ENCODE peak calls at places on chromosomes 11 and 22, in six cellular contexts. One of them, this sample, is unnamed.

GRCh38 chr11:71914127-71914526 is 14.3 kb downstream of the XNDC1N start:
- DNase-seq in stimulated activated CD8-positive, alpha-beta memory T cell treated with anti-CD3 and anti-CD28 coated beads, Interleukin-7, amount 100 ng/mL, for 1 hour: no peak
- DNase-seq in NCI-H1092 treated with DMSO at 0.1 percent for 48 hours: no peak
- DNase-seq in CD4-positive, alpha-beta T cell: no peak
- DNase-seq in activated CD4-positive, alpha-beta T cell treated with anti-CD3 and anti-CD28 coated beads for 24 hours: no peak
- DNase-seq in cardiac fibroblast: no peak
- DNase-seq in this sample: no peak

GRCh38 chr11:131668867-131669780 is 298.7 kb downstream of the NTM start:
- DNase-seq in stimulated activated CD8-positive, alpha-beta memory T cell treated with anti-CD3 and anti-CD28 coated beads, Interleukin-7, amount 100 ng/mL, for 1 hour: no peak
- DNase-seq in NCI-H1092 treated with DMSO at 0.1 percent for 48 hours: no peak
- DNase-seq in CD4-positive, alpha-beta T cell: no peak
- DNase-seq in activated CD4-positive, alpha-beta T cell treated with anti-CD3 and anti-CD28 coated beads for 24 hours: peak; percentile 29
- DNase-seq in cardiac fibroblast: peak; percentile 62
- DNase-seq in this sample: peak; percentile 70

GRCh38 chr22:38228873-38229740 is 27.3 kb downstream of the MAFF start:
- DNase-seq in stimulated activated CD8-positive, alpha-beta memory T cell treated with anti-CD3 and anti-CD28 coated beads, Interleukin-7, amount 100 ng/mL, for 1 hour: no peak
- DNase-seq in NCI-H1092 treated with DMSO at 0.1 percent for 48 hours: no peak
- DNase-seq in CD4-positive, alpha-beta T cell: no peak
- DNase-seq in activated CD4-positive, alpha-beta T cell treated with anti-CD3 and anti-CD28 coated beads for 24 hours: no peak
- DNase-seq in cardiac fibroblast: peak; percentile 92
- DNase-seq in this sample: no peak

GRCh38 chr22:27682438-27682837 is 119.1 kb downstream of the MN1 start:
- DNase-seq in stimulated activated CD8-positive, alpha-beta memory T cell treated with anti-CD3 and anti-CD28 coated beads, Interleukin-7, amount 100 ng/mL, for 1 hour: no peak
- DNase-seq in NCI-H1092 treated with DMSO at 0.1 percent for 48 hours: no peak
- DNase-seq in CD4-positive, alpha-beta T cell: no peak
- DNase-seq in activated CD4-positive, alpha-beta T cell treated with anti-CD3 and anti-CD28 coated beads for 24 hours: no peak
- DNase-seq in cardiac fibroblast: no peak
- DNase-seq in this sample: no peak

GRCh38 chr22:47586038-47586437 is 823.6 kb downstream of the TBC1D22A start:
- DNase-seq in stimulated activated CD8-positive, alpha-beta memory T cell treated with anti-CD3 and anti-CD28 coated beads, Interleukin-7, amount 100 ng/mL, for 1 hour: no peak
- DNase-seq in NCI-H1092 treated with DMSO at 0.1 percent for 48 hours: no peak
- DNase-seq in CD4-positive, alpha-beta T cell: no peak
- DNase-seq in activated CD4-positive, alpha-beta T cell treated with anti-CD3 and anti-CD28 coated beads for 24 hours: no peak
- DNase-seq in cardiac fibroblast: no peak
- DNase-seq in this sample: no peak

GRCh38 chr11:132987936-132988335 is 544.4 kb downstream of the OPCML start:
- DNase-seq in stimulated activated CD8-positive, alpha-beta memory T cell treated with anti-CD3 and anti-CD28 coated beads, Interleukin-7, amount 100 ng/mL, for 1 hour: no peak
- DNase-seq in NCI-H1092 treated with DMSO at 0.1 percent for 48 hours: no peak
- DNase-seq in CD4-positive, alpha-beta T cell: no peak
- DNase-seq in activated CD4-positive, alpha-beta T cell treated with anti-CD3 and anti-CD28 coated beads for 24 hours: no peak
- DNase-seq in cardiac fibroblast: peak; percentile 1
- DNase-seq in this sample: no peak

GRCh38 chr11:33861366-33861765 is 30.5 kb downstream of the LMO2 start:
- DNase-seq in stimulated activated CD8-positive, alpha-beta memory T cell treated with anti-CD3 and anti-CD28 coated beads, Interleukin-7, amount 100 ng/mL, for 1 hour: no peak
- DNase-seq in NCI-H1092 treated with DMSO at 0.1 percent for 48 hours: peak; percentile 74
- DNase-seq in CD4-positive, alpha-beta T cell: no peak
- DNase-seq in activated CD4-positive, alpha-beta T cell treated with anti-CD3 and anti-CD28 coated beads for 24 hours: no peak
- DNase-seq in cardiac fibroblast: no peak
- DNase-seq in this sample: no peak

GRCh38 chr22:39612811-39613548 is 42.4 kb downstream of the CACNA1I start:
- DNase-seq in stimulated activated CD8-positive, alpha-beta memory T cell treated with anti-CD3 and anti-CD28 coated beads, Interleukin-7, amount 100 ng/mL, for 1 hour: no peak
- DNase-seq in NCI-H1092 treated with DMSO at 0.1 percent for 48 hours: no peak
- DNase-seq in CD4-positive, alpha-beta T cell: no peak
- DNase-seq in activated CD4-positive, alpha-beta T cell treated with anti-CD3 and anti-CD28 coated beads for 24 hours: no peak
- DNase-seq in cardiac fibroblast: no peak
- DNase-seq in this sample: no peak

GRCh38 chr11:118136826-118137225 is 15.8 kb downstream of the SCN4B start:
- DNase-seq in stimulated activated CD8-positive, alpha-beta memory T cell treated with anti-CD3 and anti-CD28 coated beads, Interleukin-7, amount 100 ng/mL, for 1 hour: no peak
- DNase-seq in NCI-H1092 treated with DMSO at 0.1 percent for 48 hours: no peak
- DNase-seq in CD4-positive, alpha-beta T cell: no peak
- DNase-seq in activated CD4-positive, alpha-beta T cell treated with anti-CD3 and anti-CD28 coated beads for 24 hours: no peak
- DNase-seq in cardiac fibroblast: no peak
- DNase-seq in this sample: no peak

GRCh38 chr11:85539029-85539689 is 88.0 kb downstream of the DLG2 start:
- DNase-seq in stimulated activated CD8-positive, alpha-beta memory T cell treated with anti-CD3 and anti-CD28 coated beads, Interleukin-7, amount 100 ng/mL, for 1 hour: no peak
- DNase-seq in NCI-H1092 treated with DMSO at 0.1 percent for 48 hours: no peak
- DNase-seq in CD4-positive, alpha-beta T cell: no peak
- DNase-seq in activated CD4-positive, alpha-beta T cell treated with anti-CD3 and anti-CD28 coated beads for 24 hours: no peak
- DNase-seq in cardiac fibroblast: no peak
- DNase-seq in this sample: no peak

GRCh38 chr11:2302280-2302843 is 549 bp downstream of the TSPAN32 start:
- DNase-seq in stimulated activated CD8-positive, alpha-beta memory T cell treated with anti-CD3 and anti-CD28 coated beads, Interleukin-7, amount 100 ng/mL, for 1 hour: no peak
- DNase-seq in NCI-H1092 treated with DMSO at 0.1 percent for 48 hours: no peak
- DNase-seq in CD4-positive, alpha-beta T cell: no peak
- DNase-seq in activated CD4-positive, alpha-beta T cell treated with anti-CD3 and anti-CD28 coated beads for 24 hours: no peak
- DNase-seq in cardiac fibroblast: no peak
- DNase-seq in this sample: no peak

GRCh38 chr11:72604256-72604655 is 70.0 kb downstream of the PDE2A start:
- DNase-seq in stimulated activated CD8-positive, alpha-beta memory T cell treated with anti-CD3 and anti-CD28 coated beads, Interleukin-7, amount 100 ng/mL, for 1 hour: no peak
- DNase-seq in NCI-H1092 treated with DMSO at 0.1 percent for 48 hours: no peak
- DNase-seq in CD4-positive, alpha-beta T cell: no peak
- DNase-seq in activated CD4-positive, alpha-beta T cell treated with anti-CD3 and anti-CD28 coated beads for 24 hours: no peak
- DNase-seq in cardiac fibroblast: no peak
- DNase-seq in this sample: no peak

GRCh38 chr22:28894320-28894719 is 10.9 kb downstream of the ZNRF3 start:
- DNase-seq in stimulated activated CD8-positive, alpha-beta memory T cell treated with anti-CD3 and anti-CD28 coated beads, Interleukin-7, amount 100 ng/mL, for 1 hour: no peak
- DNase-seq in NCI-H1092 treated with DMSO at 0.1 percent for 48 hours: no peak
- DNase-seq in CD4-positive, alpha-beta T cell: no peak
- DNase-seq in activated CD4-positive, alpha-beta T cell treated with anti-CD3 and anti-CD28 coated beads for 24 hours: no peak
- DNase-seq in cardiac fibroblast: no peak
- DNase-seq in this sample: no peak

GRCh38 chr11:126105022-126105747 is 42.5 kb upstream of the CDON start:
- DNase-seq in stimulated activated CD8-positive, alpha-beta memory T cell treated with anti-CD3 and anti-CD28 coated beads, Interleukin-7, amount 100 ng/mL, for 1 hour: no peak
- DNase-seq in NCI-H1092 treated with DMSO at 0.1 percent for 48 hours: no peak
- DNase-seq in CD4-positive, alpha-beta T cell: no peak
- DNase-seq in activated CD4-positive, alpha-beta T cell treated with anti-CD3 and anti-CD28 coated beads for 24 hours: no peak
- DNase-seq in cardiac fibroblast: no peak
- DNase-seq in this sample: no peak

GRCh38 chr11:45267660-45268340 is 18.3 kb downstream of the SYT13 start:
- DNase-seq in stimulated activated CD8-positive, alpha-beta memory T cell treated with anti-CD3 and anti-CD28 coated beads, Interleukin-7, amount 100 ng/mL, for 1 hour: no peak
- DNase-seq in NCI-H1092 treated with DMSO at 0.1 percent for 48 hours: peak; percentile 73
- DNase-seq in CD4-positive, alpha-beta T cell: no peak
- DNase-seq in activated CD4-positive, alpha-beta T cell treated with anti-CD3 and anti-CD28 coated beads for 24 hours: no peak
- DNase-seq in cardiac fibroblast: no peak
- DNase-seq in this sample: no peak

GRCh38 chr11:114039551-114039950 is 20.0 kb upstream of the ZBTB16 start:
- DNase-seq in stimulated activated CD8-positive, alpha-beta memory T cell treated with anti-CD3 and anti-CD28 coated beads, Interleukin-7, amount 100 ng/mL, for 1 hour: no peak
- DNase-seq in NCI-H1092 treated with DMSO at 0.1 percent for 48 hours: no peak
- DNase-seq in CD4-positive, alpha-beta T cell: no peak
- DNase-seq in activated CD4-positive, alpha-beta T cell treated with anti-CD3 and anti-CD28 coated beads for 24 hours: no peak
- DNase-seq in cardiac fibroblast: no peak
- DNase-seq in this sample: no peak

GRCh38 chr22:42368379-42369249 is 63.6 kb downstream of the NFAM1 start:
- DNase-seq in stimulated activated CD8-positive, alpha-beta memory T cell treated with anti-CD3 and anti-CD28 coated beads, Interleukin-7, amount 100 ng/mL, for 1 hour: no peak
- DNase-seq in NCI-H1092 treated with DMSO at 0.1 percent for 48 hours: no peak
- DNase-seq in CD4-positive, alpha-beta T cell: peak; percentile 41
- DNase-seq in activated CD4-positive, alpha-beta T cell treated with anti-CD3 and anti-CD28 coated beads for 24 hours: no peak
- DNase-seq in cardiac fibroblast: no peak
- DNase-seq in this sample: no peak

GRCh38 chr11:46381836-46382643 is 571 bp downstream of the MDK start:
- DNase-seq in stimulated activated CD8-positive, alpha-beta memory T cell treated with anti-CD3 and anti-CD28 coated beads, Interleukin-7, amount 100 ng/mL, for 1 hour: no peak
- DNase-seq in NCI-H1092 treated with DMSO at 0.1 percent for 48 hours: peak; percentile 50
- DNase-seq in CD4-positive, alpha-beta T cell: no peak
- DNase-seq in activated CD4-positive, alpha-beta T cell treated with anti-CD3 and anti-CD28 coated beads for 24 hours: no peak
- DNase-seq in cardiac fibroblast: no peak
- DNase-seq in this sample: no peak

GRCh38 chr11:22341582-22341919 is 3.4 kb downstream of the SLC17A6 start:
- DNase-seq in stimulated activated CD8-positive, alpha-beta memory T cell treated with anti-CD3 and anti-CD28 coated beads, Interleukin-7, amount 100 ng/mL, for 1 hour: no peak
- DNase-seq in NCI-H1092 treated with DMSO at 0.1 percent for 48 hours: no peak
- DNase-seq in CD4-positive, alpha-beta T cell: no peak
- DNase-seq in activated CD4-positive, alpha-beta T cell treated with anti-CD3 and anti-CD28 coated beads for 24 hours: no peak
- DNase-seq in cardiac fibroblast: no peak
- DNase-seq in this sample: no peak

GRCh38 chr22:32378703-32379272 is 21.1 kb downstream of the RFPL3 start:
- DNase-seq in stimulated activated CD8-positive, alpha-beta memory T cell treated with anti-CD3 and anti-CD28 coated beads, Interleukin-7, amount 100 ng/mL, for 1 hour: no peak
- DNase-seq in NCI-H1092 treated with DMSO at 0.1 percent for 48 hours: peak; percentile 32
- DNase-seq in CD4-positive, alpha-beta T cell: no peak
- DNase-seq in activated CD4-positive, alpha-beta T cell treated with anti-CD3 and anti-CD28 coated beads for 24 hours: no peak
- DNase-seq in cardiac fibroblast: peak; percentile 41
- DNase-seq in this sample: no peak

GRCh38 chr22:25485626-25486545 is 78.6 kb upstream of the GRK3 start:
- DNase-seq in stimulated activated CD8-positive, alpha-beta memory T cell treated with anti-CD3 and anti-CD28 coated beads, Interleukin-7, amount 100 ng/mL, for 1 hour: no peak
- DNase-seq in NCI-H1092 treated with DMSO at 0.1 percent for 48 hours: no peak
- DNase-seq in CD4-positive, alpha-beta T cell: no peak
- DNase-seq in activated CD4-positive, alpha-beta T cell treated with anti-CD3 and anti-CD28 coated beads for 24 hours: no peak
- DNase-seq in cardiac fibroblast: no peak
- DNase-seq in this sample: no peak

GRCh38 chr11:27902981-27903624 is 202.8 kb upstream of the BDNF start:
- DNase-seq in stimulated activated CD8-positive, alpha-beta memory T cell treated with anti-CD3 and anti-CD28 coated beads, Interleukin-7, amount 100 ng/mL, for 1 hour: no peak
- DNase-seq in NCI-H1092 treated with DMSO at 0.1 percent for 48 hours: no peak
- DNase-seq in CD4-positive, alpha-beta T cell: no peak
- DNase-seq in activated CD4-positive, alpha-beta T cell treated with anti-CD3 and anti-CD28 coated beads for 24 hours: no peak
- DNase-seq in cardiac fibroblast: peak; percentile 76
- DNase-seq in this sample: no peak

GRCh38 chr22:30192427-30192826 is 54.1 kb downstream of the LIF start:
- DNase-seq in stimulated activated CD8-positive, alpha-beta memory T cell treated with anti-CD3 and anti-CD28 coated beads, Interleukin-7, amount 100 ng/mL, for 1 hour: no peak
- DNase-seq in NCI-H1092 treated with DMSO at 0.1 percent for 48 hours: no peak
- DNase-seq in CD4-positive, alpha-beta T cell: no peak
- DNase-seq in activated CD4-positive, alpha-beta T cell treated with anti-CD3 and anti-CD28 coated beads for 24 hours: no peak
- DNase-seq in cardiac fibroblast: peak; percentile 48
- DNase-seq in this sample: no peak